ENCODE peak calls at places on chromosomes 5 and 9, in four cellular contexts. One of them, this sample, is unnamed.

GRCh38 chr5:132044207-132044606 is 16.2 kb upstream of the IL3 start:
- DNase-seq in uterus: no peak
- DNase-seq in nephron progenitor cell: no peak
- DNase-seq in pancreas: no peak
- DNase-seq in this sample: no peak

GRCh38 chr5:78899922-78900362 is 85.2 kb downstream of the ARSB start:
- DNase-seq in uterus: no peak
- DNase-seq in nephron progenitor cell: no peak
- DNase-seq in pancreas: peak; percentile 42
- DNase-seq in this sample: peak; percentile 57

GRCh38 chr5:170907758-170908157 is 45.9 kb downstream of the RANBP17 start:
- DNase-seq in uterus: no peak
- DNase-seq in nephron progenitor cell: no peak
- DNase-seq in pancreas: no peak
- DNase-seq in this sample: no peak

GRCh38 chr5:135759149-135759784 is 75.2 kb upstream of the SLC25A48 start:
- DNase-seq in uterus: no peak
- DNase-seq in nephron progenitor cell: no peak
- DNase-seq in pancreas: no peak
- DNase-seq in this sample: no peak

GRCh38 chr9:82127993-82128710 is 139.6 kb downstream of the SPATA31D1 start:
- DNase-seq in uterus: no peak
- DNase-seq in nephron progenitor cell: no peak
- DNase-seq in pancreas: no peak
- DNase-seq in this sample: no peak

GRCh38 chr5:53820802-53821171 is 260.3 kb downstream of the NDUFS4 start:
- DNase-seq in uterus: no peak
- DNase-seq in nephron progenitor cell: no peak
- DNase-seq in pancreas: no peak
- DNase-seq in this sample: no peak

GRCh38 chr5:76556511-76557221 is 66.5 kb downstream of the F2RL2 start:
- DNase-seq in uterus: no peak
- DNase-seq in nephron progenitor cell: no peak
- DNase-seq in pancreas: no peak
- DNase-seq in this sample: no peak

GRCh38 chr5:76298852-76299251 is 104.2 kb upstream of the IQGAP2 start:
- DNase-seq in uterus: no peak
- DNase-seq in nephron progenitor cell: no peak
- DNase-seq in pancreas: no peak
- DNase-seq in this sample: no peak

GRCh38 chr9:3008091-3008490 is 164.2 kb upstream of the PUM3 start:
- DNase-seq in uterus: no peak
- DNase-seq in nephron progenitor cell: no peak
- DNase-seq in pancreas: no peak
- DNase-seq in this sample: no peak

GRCh38 chr5:96537386-96537785 is 104.3 kb upstream of the PCSK1 start:
- DNase-seq in uterus: no peak
- DNase-seq in nephron progenitor cell: no peak
- DNase-seq in pancreas: no peak
- DNase-seq in this sample: no peak

GRCh38 chr5:147690595-147690994 is 91.9 kb downstream of the JAKMIP2 start:
- DNase-seq in uterus: no peak
- DNase-seq in nephron progenitor cell: no peak
- DNase-seq in pancreas: no peak
- DNase-seq in this sample: no peak
- TF ChIP-seq CTCF in uterus: no peak
- TF ChIP-seq CTCF in nephron progenitor cell: no peak
- TF ChIP-seq CTCF in pancreas: no peak
- TF ChIP-seq CTCF in this sample: no peak

DNA sequence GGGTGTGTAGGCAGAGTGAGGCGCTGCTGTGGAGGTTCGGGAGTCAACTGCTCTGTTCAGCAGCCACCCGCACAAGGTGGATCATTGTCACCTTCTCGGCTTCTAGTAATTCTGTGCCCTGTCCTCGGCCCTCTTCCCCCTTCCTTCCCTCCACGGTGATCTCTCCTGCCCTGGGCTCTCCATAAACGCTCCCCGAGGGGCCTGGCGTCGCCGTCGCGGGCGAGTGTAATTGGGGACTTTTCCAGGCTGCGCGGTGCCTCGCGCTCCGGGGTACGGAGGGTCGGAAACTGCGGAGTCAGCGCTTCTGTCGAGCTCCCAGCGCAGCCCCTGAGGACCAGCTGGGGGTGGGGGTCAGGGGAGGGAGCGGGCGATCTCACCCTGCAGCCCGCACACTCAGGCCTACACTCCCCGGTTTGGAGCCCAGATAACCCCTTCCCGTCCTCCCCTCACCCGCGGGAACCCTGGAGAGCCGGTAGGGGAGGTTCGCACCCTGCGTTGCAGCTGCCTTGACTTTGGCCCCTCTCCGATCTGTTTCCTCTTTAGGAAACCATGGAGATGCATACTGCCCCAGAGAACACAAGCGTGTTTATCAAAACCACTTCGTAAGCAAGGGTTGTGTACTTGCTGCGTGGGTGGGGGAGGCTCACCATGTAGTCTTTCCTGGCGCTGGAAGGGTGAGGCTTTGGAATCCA is 188.3 kb upstream of the ZNF618 start:
- DNase-seq in uterus: no peak
- DNase-seq in nephron progenitor cell: peak; percentile 46
- DNase-seq in pancreas: no peak
- DNase-seq in this sample: no peak
- TF ChIP-seq CTCF in uterus: no peak
- TF ChIP-seq CTCF in nephron progenitor cell: no peak
- TF ChIP-seq CTCF in pancreas: no peak
- TF ChIP-seq CTCF in this sample: no peak

GRCh38 chr5:1158647-1159340 is 42.6 kb upstream of the SLC6A19 start:
- DNase-seq in uterus: no peak
- DNase-seq in nephron progenitor cell: no peak
- DNase-seq in pancreas: no peak
- DNase-seq in this sample: no peak
- TF ChIP-seq CTCF in uterus: no peak
- TF ChIP-seq CTCF in nephron progenitor cell: no peak
- TF ChIP-seq CTCF in pancreas: no peak
- TF ChIP-seq CTCF in this sample: no peak

DNA sequence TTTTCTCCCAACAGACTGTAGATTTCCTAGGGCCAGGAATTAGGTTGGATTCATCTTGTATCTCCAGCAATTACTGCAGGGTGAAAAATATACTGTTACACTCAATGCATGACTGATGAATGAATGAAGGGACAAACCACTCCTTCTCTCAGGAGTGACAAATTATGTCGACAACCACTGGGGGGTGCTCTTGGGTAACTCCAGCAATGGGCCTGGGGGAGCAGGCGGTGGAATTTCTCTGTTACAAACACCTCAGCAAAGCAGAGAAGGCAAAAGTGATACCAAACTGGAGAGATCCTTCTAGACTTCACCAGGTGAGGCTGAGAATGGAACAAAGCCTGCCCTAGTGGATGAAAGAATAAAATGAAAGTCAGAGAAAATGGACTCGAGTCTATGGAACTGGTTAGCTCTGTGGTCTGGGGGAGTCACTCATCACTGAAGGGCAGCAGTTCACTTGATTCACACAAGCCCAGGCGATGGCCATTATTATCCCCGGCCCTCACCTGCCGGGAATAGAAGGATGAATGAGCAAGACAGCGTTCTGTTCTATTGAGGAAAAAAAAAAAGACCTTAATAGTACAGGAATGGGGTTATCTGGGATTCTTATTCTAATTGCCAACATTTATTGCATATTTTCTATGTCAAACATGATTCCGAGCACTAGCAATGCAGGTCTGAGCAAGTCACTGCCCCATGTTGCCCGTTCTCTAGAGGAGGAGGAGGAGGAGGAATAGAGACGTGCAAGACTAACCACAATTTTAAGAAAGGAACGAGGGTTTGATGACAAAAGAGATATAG is 341.1 kb downstream of the ASTN2 start:
- DNase-seq in uterus: no peak
- DNase-seq in nephron progenitor cell: peak; percentile 67
- DNase-seq in pancreas: peak; percentile 7
- DNase-seq in this sample: peak; percentile 68
- TF ChIP-seq CTCF in uterus: no peak
- TF ChIP-seq CTCF in nephron progenitor cell: peak; percentile 67
- TF ChIP-seq CTCF in pancreas: peak; percentile 33
- TF ChIP-seq CTCF in this sample: peak; percentile 71

DNA sequence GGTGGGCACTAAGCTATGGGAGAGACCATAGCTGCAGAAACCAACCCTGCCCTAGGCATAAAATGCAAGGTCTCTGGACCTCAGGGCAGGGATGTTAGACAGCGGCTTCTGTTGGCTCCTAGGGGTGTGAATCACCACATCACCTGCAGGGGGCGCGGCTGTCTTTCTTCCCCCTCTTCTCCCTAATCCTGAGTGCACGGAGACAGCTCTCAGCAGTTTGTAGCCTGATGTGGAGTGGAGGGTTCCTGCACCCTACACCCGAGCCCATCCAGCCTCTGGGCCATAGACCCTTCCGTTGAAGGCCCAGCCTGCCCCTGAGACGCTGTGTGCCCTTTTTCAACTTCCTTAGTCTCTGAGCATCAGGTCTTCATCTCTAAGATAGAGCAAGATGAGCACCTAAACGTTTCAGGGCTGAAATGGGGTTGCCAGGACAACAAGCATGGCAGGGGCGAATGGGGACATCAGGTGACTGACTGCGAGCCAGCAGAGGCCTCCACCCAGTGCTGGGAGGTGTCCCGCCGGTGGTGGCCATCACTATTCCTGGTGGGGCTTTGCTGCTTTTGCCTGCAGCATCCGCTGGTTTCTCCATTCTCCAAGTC is 2.3 kb upstream of the SEC16A start:
- DNase-seq in uterus: peak; percentile 83
- DNase-seq in nephron progenitor cell: peak; percentile 89
- DNase-seq in pancreas: peak; percentile 75
- DNase-seq in this sample: peak; percentile 89
- TF ChIP-seq CTCF in uterus: peak; percentile 94
- TF ChIP-seq CTCF in nephron progenitor cell: peak; percentile 91
- TF ChIP-seq CTCF in pancreas: peak; percentile 86
- TF ChIP-seq CTCF in this sample: peak; percentile 89

GRCh38 chr9:35758475-35759050 is 4.5 kb upstream of the MSMP start:
- DNase-seq in uterus: no peak
- DNase-seq in nephron progenitor cell: no peak
- DNase-seq in pancreas: no peak
- DNase-seq in this sample: no peak

GRCh38 chr9:35757527-35758275 is 3.6 kb upstream of the MSMP start:
- DNase-seq in uterus: no peak
- DNase-seq in nephron progenitor cell: no peak
- DNase-seq in pancreas: no peak
- DNase-seq in this sample: no peak

GRCh38 chr9:35756275-35756742 is 2.2 kb upstream of the MSMP start:
- DNase-seq in uterus: peak; percentile 61
- DNase-seq in nephron progenitor cell: peak; percentile 70
- DNase-seq in pancreas: peak; percentile 69
- DNase-seq in this sample: peak; percentile 62

GRCh38 chr9:35755071-35755470 is 995 bp upstream of the MSMP start:
- DNase-seq in uterus: no peak
- DNase-seq in nephron progenitor cell: no peak
- DNase-seq in pancreas: no peak
- DNase-seq in this sample: no peak

DNA sequence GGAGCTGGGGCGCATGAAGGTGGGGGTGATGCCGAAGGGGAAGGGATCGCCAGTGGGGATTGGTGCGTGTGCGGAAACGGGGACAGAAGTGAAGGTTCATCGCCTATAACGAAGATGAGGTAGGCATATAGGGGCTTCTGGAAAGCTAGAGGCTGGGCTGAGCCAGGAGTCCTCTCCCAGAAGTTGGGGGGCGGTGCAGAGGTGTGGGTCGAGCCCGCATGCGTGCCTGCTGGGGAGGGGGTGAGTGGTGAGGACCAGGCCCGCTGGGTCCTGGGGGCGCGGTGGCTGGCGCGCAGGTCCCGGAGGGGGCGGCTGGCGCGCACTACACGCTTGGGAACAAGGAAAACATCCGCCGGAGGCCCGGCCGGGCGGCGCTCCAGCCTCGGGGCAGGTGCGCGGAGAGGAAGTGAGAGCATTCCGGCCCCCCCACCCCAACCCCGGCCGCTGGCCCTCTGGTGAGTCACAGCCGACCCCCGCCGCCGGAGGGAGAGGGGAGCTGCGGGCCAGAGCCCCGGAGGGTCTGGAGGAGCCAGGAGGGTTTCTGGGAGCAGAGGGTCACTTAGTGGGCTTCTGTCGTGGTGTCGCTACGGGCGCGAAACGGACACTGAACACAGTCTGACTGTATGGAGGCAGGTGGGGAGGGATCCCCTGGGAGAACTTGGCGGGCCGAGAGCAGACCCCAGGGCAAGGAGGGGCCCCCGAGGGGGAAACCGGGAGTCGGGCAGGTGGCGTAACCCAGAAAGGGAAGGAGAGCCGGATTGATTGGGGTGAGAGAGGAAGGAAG is 2.9 kb upstream of the MSMP start:
- DNase-seq in uterus: peak; percentile 67
- DNase-seq in nephron progenitor cell: peak; percentile 67
- DNase-seq in pancreas: peak; percentile 75
- DNase-seq in this sample: peak; percentile 62
- TF ChIP-seq CTCF in uterus: peak; percentile 48
- TF ChIP-seq CTCF in nephron progenitor cell: no peak
- TF ChIP-seq CTCF in pancreas: no peak
- TF ChIP-seq CTCF in this sample: no peak